ENCODE peak calls at places on chromosomes 16 and 17, in four cellular contexts. O, T, P and L are unnamed samples. For H3K9me3, the result is how much of the 10 kb centered on the place peaks cover.

GRCh38 chr17:4220655-4221054 is 43.1 kb downstream of the ANKFY1 start:
- DNase-seq in P (no peak), T (no peak), O (no peak), L (no peak)

GRCh38 chr16:84878770-84879169 is 59.0 kb downstream of the CRISPLD2 start:
- DNase-seq in P (no peak), T (no peak), O (no peak), L (no peak)

GRCh38 chr17:44642861-44643260 is 13.4 kb upstream of the MEIOC start:
- DNase-seq in O (no peak), P (no peak), T (no peak), L (no peak)

GRCh38 chr16:22206847-22207714 is 1.0 kb downstream of the EEF2K start:
- DNase-seq in T (peak), O (peak), P (peak), L (peak)

GRCh38 chr16:72530434-72530833 is 358.5 kb upstream of the PMFBP1 start:
- DNase-seq in P (no peak), O (no peak), T (peak), L (no peak)

GRCh38 chr16:48011888-48012658 is 143.7 kb downstream of the ABCC12 start:
- DNase-seq in T (no peak), O (no peak), P (no peak), L (no peak)

GRCh38 chr16:58025351-58026138 is at the start of gene MMP15:
- DNase-seq in O (peak), T (peak), P (peak), L (peak)

GRCh38 chr16:49939495-49939894 is 83.6 kb upstream of the ZNF423 start:
- DNase-seq in T (no peak), P (no peak), O (no peak), L (no peak)

GRCh38 chr16:78563905-78564304 is 464.5 kb downstream of the WWOX start:
- DNase-seq in O (no peak), T (no peak), P (no peak), L (no peak)

GRCh38 chr16:65745-66144 is 6.7 kb downstream of the RHBDF1 start:
- DNase-seq in O (peak), P (peak), T (peak), L (peak)

GRCh38 chr17:58710948-58711552 is 18.6 kb downstream of the RAD51C start:
- DNase-seq in P (no peak), T (peak), O (peak), L (no peak)

GRCh38 chr16:1938316-1938715 is 4.7 kb downstream of the MSRB1 start:
- DNase-seq in O (peak), P (no peak), T (no peak), L (no peak)

GRCh38 chr16:24541534-24541933 is 2.2 kb downstream of the RBBP6 start:
- DNase-seq in P (no peak), T (no peak), O (no peak), L (no peak)

GRCh38 chr16:29757950-29758466 is 12.2 kb upstream of the C16orf54 start:
- DNase-seq in T (no peak), O (no peak), P (no peak), L (no peak)

GRCh38 chr17:83182620-83183063 is 103.2 kb downstream of the METRNL start:
- DNase-seq in O (peak), T (no peak), P (no peak), L (no peak)
- H3K9me3 ChIP-seq in O (under half), T (under half), P (under half), L (under half)

GRCh38 chr16:3377917-3378316 is 22.2 kb downstream of the OR2C1 start:
- DNase-seq in P (no peak), T (no peak), O (no peak), L (no peak)

GRCh38 chr16:3388325-3388724 is 12.5 kb downstream of the ZSCAN32 start:
- DNase-seq in O (no peak), P (no peak), T (no peak), L (no peak)

GRCh38 chr16:3383045-3383448 is 17.8 kb downstream of the ZSCAN32 start:
- DNase-seq in P (no peak), T (peak), O (no peak), L (no peak)
- H3K9me3 ChIP-seq in P (half or more), T (half or more), O (half or more), L (half or more)

DNA sequence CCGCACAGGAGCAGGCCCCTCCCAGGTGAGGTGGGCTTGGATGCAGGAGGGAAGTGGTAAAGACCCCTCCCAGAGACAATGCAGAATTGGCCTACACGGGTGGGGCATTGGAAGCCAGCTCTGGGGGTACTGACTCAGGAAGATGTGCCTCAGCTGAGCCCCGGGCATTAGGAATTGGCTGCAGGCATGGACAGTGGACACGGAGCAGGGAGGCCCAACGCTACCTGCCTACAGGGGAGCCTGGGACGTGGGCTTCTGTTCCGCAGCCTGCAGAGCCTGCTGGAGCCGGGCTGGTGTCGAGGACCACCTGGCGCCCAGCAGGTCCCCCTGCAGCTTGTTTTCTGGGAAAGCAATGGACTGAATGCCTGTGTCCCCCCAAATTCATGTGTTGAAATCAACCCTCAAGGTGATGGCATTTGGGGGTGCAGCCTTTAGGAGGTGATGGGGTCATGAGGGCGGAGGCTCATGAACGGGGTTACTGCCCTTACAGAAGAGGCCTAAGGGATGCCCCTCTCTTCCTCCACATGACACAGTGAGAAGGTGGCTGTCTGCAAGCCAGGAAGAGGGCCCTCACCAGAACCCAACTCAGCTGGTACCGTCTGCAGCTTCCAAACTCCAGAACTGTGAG is 97.7 kb downstream of the METRNL start:
- DNase-seq in P (no peak), O (peak), T (no peak), L (no peak)
- H3K9me3 ChIP-seq in P (under half), O (under half), T (under half), L (under half)

DNA sequence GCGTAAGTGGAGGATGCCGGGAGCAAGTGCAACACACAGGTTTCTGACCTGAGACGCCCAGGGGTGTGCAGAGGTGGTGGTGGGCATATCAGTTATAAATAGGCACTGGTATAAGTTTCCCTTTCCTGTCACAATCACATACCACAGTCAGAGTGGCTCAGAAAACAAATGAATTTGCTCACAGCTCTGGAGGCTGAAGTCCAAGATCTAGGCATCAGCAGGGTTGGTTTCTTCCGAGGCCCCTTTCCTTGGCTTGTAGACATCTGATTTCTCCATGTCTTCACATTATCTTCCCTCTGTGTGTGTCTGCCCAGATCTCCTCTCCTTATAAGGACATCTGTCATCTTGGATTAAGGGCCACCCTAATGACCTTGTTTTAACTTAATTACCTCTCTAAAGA is 250.5 kb upstream of the TNRC6C start:
- DNase-seq in O (no peak), P (no peak), T (no peak), L (no peak)
- H3K9me3 ChIP-seq in O (under half), P (under half), T (half or more), L (under half)

GRCh38 chr16:35639233-35640205 is 2180.1 kb downstream of the TP53TG3F start:
- DNase-seq in T (no peak), O (no peak), P (no peak), L (no peak)
- H3K9me3 ChIP-seq in T (under half), O (under half), P (under half), L (under half)

GRCh38 chr16:35497399-35497798 is 2038.0 kb downstream of the TP53TG3F start:
- DNase-seq in P (no peak), O (no peak), T (no peak), L (no peak)
- H3K9me3 ChIP-seq in P (under half), O (under half), T (under half), L (under half)

DNA sequence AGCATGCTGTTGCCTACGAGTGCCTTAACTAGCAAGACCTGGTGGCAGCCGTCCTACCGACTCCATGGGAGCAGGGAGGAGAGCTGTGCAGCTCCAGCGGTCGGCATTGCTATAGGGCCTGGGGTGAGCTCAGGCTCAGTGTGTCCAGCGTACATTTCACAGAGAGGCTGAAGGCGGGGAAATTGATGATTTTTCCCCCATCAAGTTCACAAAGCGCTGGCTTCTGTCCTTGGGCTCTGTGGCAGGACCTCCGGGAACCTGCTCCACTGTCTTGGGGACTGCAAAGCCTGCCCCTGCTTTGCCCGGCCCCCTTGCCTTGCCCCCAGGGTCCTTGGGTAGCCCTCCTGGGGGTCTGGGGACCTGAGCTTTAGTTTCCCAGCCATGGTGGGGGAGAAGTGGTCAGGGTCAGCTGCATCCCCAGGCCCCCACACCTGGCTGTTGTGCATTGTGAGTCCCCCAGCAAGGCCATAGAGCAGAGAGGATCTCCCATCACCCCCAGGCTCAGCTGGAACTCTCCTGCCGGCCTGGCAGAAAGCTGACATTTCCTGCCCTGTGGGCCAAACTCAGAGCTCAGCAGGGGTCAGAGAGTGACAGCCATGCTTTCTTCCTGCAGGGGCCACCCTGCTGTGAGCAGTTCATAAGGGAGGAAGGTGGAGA is 3.9 kb upstream of the KCNJ18 start:
- DNase-seq in T (no peak), P (no peak), O (no peak), L (no peak)
- H3K9me3 ChIP-seq in T (under half), P (under half), O (under half), L (under half)